ENCODE peak calls at places on chromosome 5, in five cellular contexts. E is mesenchymal stem cell, K is mesendoderm, B is H9, I is H1. L is an unnamed sample.
A peak's percentile ranks its signal among the peaks of the same experiment; 100 is the strongest.

GRCh38 chr5:154654484-154655375 is 100.4 kb upstream of the LARP1 start:
- DNase-seq in E (peak; percentile 43), K (no peak), B (no peak), I (no peak), L (no peak)

GRCh38 chr5:28517691-28518090 is 1479.3 kb upstream of the CDH9 start:
- DNase-seq in E (no peak), K (no peak), B (no peak), I (no peak), L (no peak)

GRCh38 chr5:165624547-165624946 is 2119.1 kb downstream of the MAT2B start:
- DNase-seq in E (no peak), K (no peak), B (no peak), I (no peak), L (no peak)

GRCh38 chr5:39716532-39716971 is 291.8 kb upstream of the DAB2 start:
- DNase-seq in E (peak; percentile 73), K (peak; percentile 89), B (peak; percentile 76), I (peak; percentile 51), L (peak; percentile 46)

GRCh38 chr5:169860585-169860984 is 119.7 kb downstream of the INSYN2B start:
- DNase-seq in E (no peak), K (no peak), B (no peak), I (no peak), L (no peak)

GRCh38 chr5:96117863-96118651 is 156.4 kb upstream of the ELL2 start:
- DNase-seq in E (peak; percentile 18), K (no peak), B (no peak), I (no peak), L (peak; percentile 75)

GRCh38 chr5:145449794-145450193 is 385.3 kb downstream of the PRELID2 start:
- DNase-seq in E (no peak), K (no peak), B (no peak), I (no peak), L (no peak)

GRCh38 chr5:71701409-71701808 is 17.7 kb upstream of the CARTPT start:
- DNase-seq in E (no peak), K (no peak), B (no peak), I (no peak), L (no peak)

GRCh38 chr5:173973614-173973969 is 15.4 kb upstream of the C5orf47 start:
- DNase-seq in E (no peak), K (peak; percentile 59), B (peak; percentile 62), I (peak; percentile 70), L (no peak)

GRCh38 chr5:1280177-1281037 is 14.5 kb downstream of the TERT start:
- DNase-seq in E (no peak), K (no peak), B (no peak), I (no peak), L (no peak)

GRCh38 chr5:137888489-137888874 is 775 bp upstream of the PKD2L2 start:
- DNase-seq in E (no peak), K (no peak), B (no peak), I (no peak), L (no peak)

GRCh38 chr5:171421331-171422262 is 2.1 kb downstream of the FGF18 start:
- DNase-seq in E (no peak), K (no peak), B (peak; percentile 31), I (no peak), L (no peak)

GRCh38 chr5:41763537-41763936 is 106.7 kb downstream of the OXCT1 start:
- DNase-seq in E (no peak), K (no peak), B (no peak), I (no peak), L (no peak)

GRCh38 chr5:172904643-172905345 is 54.4 kb upstream of the RPL26L1 start:
- DNase-seq in E (peak; percentile 87), K (peak; percentile 93), B (peak; percentile 56), I (no peak), L (peak; percentile 84)

GRCh38 chr5:178389796-178390195 is 157.2 kb upstream of the PHYKPL start:
- DNase-seq in E (no peak), K (no peak), B (no peak), I (no peak), L (no peak)

GRCh38 chr5:11197726-11198125 is 436.7 kb upstream of the DAP start:
- DNase-seq in E (no peak), K (no peak), B (no peak), I (no peak), L (no peak)

GRCh38 chr5:78912085-78912771 is 72.9 kb downstream of the ARSB start:
- DNase-seq in E (peak; percentile 58), K (no peak), B (no peak), I (no peak), L (peak; percentile 61)

GRCh38 chr5:143014017-143014651 is 244.0 kb downstream of the ARHGAP26 start:
- DNase-seq in E (no peak), K (peak; percentile 86), B (peak; percentile 81), I (peak; percentile 86), L (no peak)

GRCh38 chr5:102223542-102224444 is 72.3 kb downstream of the SLCO4C1 start:
- DNase-seq in E (peak; percentile 54), K (peak; percentile 57), B (no peak), I (no peak), L (peak; percentile 2)

GRCh38 chr5:61055434-61056006 is 106.7 kb downstream of the SMIM15 start:
- DNase-seq in E (peak; percentile 69), K (peak; percentile 67), B (no peak), I (no peak), L (peak; percentile 72)

GRCh38 chr5:7844901-7845300 is 6.0 kb downstream of the CFAP90 start:
- DNase-seq in E (no peak), K (no peak), B (no peak), I (no peak), L (no peak)

GRCh38 chr5:173327948-173328895 is at the start of gene STC2:
- DNase-seq in E (peak; percentile 94), K (peak; percentile 99), B (peak; percentile 98), I (peak; percentile 93), L (peak; percentile 94)

GRCh38 chr5:178839319-178839704 is 20.4 kb upstream of the ZNF354B start:
- DNase-seq in E (no peak), K (peak; percentile 42), B (peak; percentile 83), I (peak; percentile 70), L (no peak)

GRCh38 chr5:147407094-147407681 is 102.7 kb downstream of the DPYSL3 start:
- DNase-seq in E (peak; percentile 53), K (peak; percentile 81), B (no peak), I (no peak), L (peak; percentile 73)

GRCh38 chr5:33997331-33997983 is 10.4 kb downstream of the AMACR start:
- DNase-seq in E (peak; percentile 67), K (peak; percentile 71), B (peak; percentile 41), I (no peak), L (peak; percentile 88)

GRCh38 chr5:15554542-15554941 is 54.6 kb downstream of the FBXL7 start:
- DNase-seq in E (no peak), K (peak; percentile 45), B (peak; percentile 53), I (no peak), L (no peak)

GRCh38 chr5:140794594-140795258 is at the start of gene PCDHA2:
- DNase-seq in E (peak; percentile 73), K (peak; percentile 53), B (no peak), I (peak; percentile 58), L (no peak)

GRCh38 chr5:57450991-57451876 is 31.4 kb downstream of the ACTBL2 start:
- DNase-seq in E (no peak), K (no peak), B (no peak), I (no peak), L (peak; percentile 73)

GRCh38 chr5:151212361-151212899 is 11.5 kb downstream of the CCDC69 start:
- DNase-seq in E (no peak), K (no peak), B (no peak), I (peak; percentile 29), L (no peak)

GRCh38 chr5:151213803-151214613 is 9.9 kb downstream of the CCDC69 start:
- DNase-seq in E (peak; percentile 67), K (peak; percentile 85), B (peak; percentile 79), I (peak; percentile 58), L (no peak)

GRCh38 chr5:151216781-151217180 is 7.1 kb downstream of the CCDC69 start:
- DNase-seq in E (no peak), K (no peak), B (no peak), I (no peak), L (no peak)

GRCh38 chr5:151215546-151215880 is 8.4 kb downstream of the CCDC69 start:
- DNase-seq in E (no peak), K (no peak), B (no peak), I (no peak), L (no peak)

GRCh38 chr5:151214614-151215545 is 9.0 kb downstream of the CCDC69 start:
- DNase-seq in E (no peak), K (no peak), B (no peak), I (no peak), L (no peak)
- H2AK5ac ChIP-seq in E (no peak overlapping the region), K (no peak overlapping the region), B (no peak overlapping the region), I (no peak overlapping the region), L (no peak overlapping the region)

GRCh38 chr5:133653602-133653995 is 41.3 kb upstream of the FSTL4 start:
- DNase-seq in E (no peak), K (no peak), B (no peak), I (no peak), L (no peak)

GRCh38 chr5:133658327-133658726 is 46.0 kb upstream of the FSTL4 start:
- DNase-seq in E (no peak), K (no peak), B (no peak), I (no peak), L (no peak)

GRCh38 chr5:133657036-133657435 is 44.7 kb upstream of the FSTL4 start:
- DNase-seq in E (no peak), K (no peak), B (no peak), I (no peak), L (no peak)

GRCh38 chr5:133655966-133656365 is 43.6 kb upstream of the FSTL4 start:
- DNase-seq in E (no peak), K (no peak), B (no peak), I (no peak), L (no peak)

GRCh38 chr5:133652951-133653601 is 40.7 kb upstream of the FSTL4 start:
- DNase-seq in E (no peak), K (no peak), B (no peak), I (no peak), L (no peak)
- H3K4me2 ChIP-seq in E (no peak overlapping the region), K (no peak overlapping the region), B (no peak overlapping the region), I (no peak overlapping the region), L (no peak overlapping the region)

DNA sequence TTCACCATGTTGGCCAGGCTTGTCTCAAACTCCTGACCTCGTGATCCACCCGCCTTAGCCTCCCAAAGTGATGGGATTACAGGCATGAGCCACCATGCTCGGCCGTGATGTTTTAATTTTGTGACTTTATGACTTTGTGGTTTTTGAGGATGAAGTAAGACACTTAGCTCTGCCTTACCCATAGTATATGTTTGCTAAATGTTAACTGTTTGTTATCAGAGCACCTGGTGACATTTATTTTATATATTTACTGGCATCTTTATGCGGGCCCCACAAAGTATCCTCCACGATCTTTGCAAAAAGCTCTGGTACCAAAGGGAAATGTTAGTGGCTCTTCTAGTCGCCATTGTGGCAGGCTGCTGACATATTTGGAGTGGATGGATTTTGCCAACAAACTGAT is 6.7 kb downstream of the SLC23A1 start:
- DNase-seq in E (no peak), K (no peak), B (no peak), I (no peak), L (no peak)
- H2AK5ac ChIP-seq in E (no peak overlapping the region), K (no peak overlapping the region), B (no peak overlapping the region), I (no peak overlapping the region), L (no peak overlapping the region)

DNA sequence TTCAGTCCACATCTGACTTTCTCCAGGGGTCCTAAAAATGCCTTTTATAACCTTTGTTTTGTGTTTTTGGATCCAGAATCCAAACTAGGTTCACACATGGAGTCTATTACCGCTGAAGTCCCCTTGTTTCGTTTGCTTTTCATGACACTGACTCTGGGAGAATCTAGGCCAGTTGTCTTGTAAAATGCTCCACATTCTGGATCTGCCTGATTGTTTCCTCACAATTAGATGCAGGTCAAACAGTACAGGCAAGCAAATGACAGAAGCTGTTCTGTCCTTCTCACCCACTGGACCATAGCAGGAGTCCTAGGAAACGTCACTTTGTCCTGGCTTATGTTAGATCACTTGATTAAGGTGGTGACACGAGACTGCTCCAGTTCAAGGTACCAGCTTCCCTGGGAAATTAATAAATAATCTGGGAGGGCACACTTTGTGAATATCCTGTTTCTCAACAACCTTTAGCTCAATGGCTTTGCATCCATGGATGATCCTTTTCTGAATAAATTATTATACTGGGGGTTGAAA is 34.1 kb downstream of the FABP6 start:
- DNase-seq in E (no peak), K (no peak), B (no peak), I (no peak), L (no peak)
- H3K4me2 ChIP-seq in E (no peak overlapping the region), K (no peak overlapping the region), B (no peak overlapping the region), I (no peak overlapping the region), L (no peak overlapping the region)

L was measured in IMR-90.